ENCODE peak calls at places on chromosomes 2 and 18, in nine cellular contexts. O is A549; P is stimulated activated CD4-positive, alpha-beta T cell treated with anti-CD3 and anti-CD28 coated beads, TNF-alpha, amount 100 ng/mL, for 4 hours; U is endothelial cell of umbilical vein; F is lower leg skin; C is uterus; I is NCI-H1105; J is astrocyte of the cerebellum; R is HT-29. M is an unnamed sample.
A peak's percentile ranks its signal among the peaks of the same experiment; 100 is the strongest.

GRCh38 chr2:202429164-202429980 is 53.2 kb downstream of the BMPR2 start:
- DNase-seq in U (peak; percentile 90), P (no peak), F (no peak), C (no peak), J (no peak), O (no peak), R (no peak), I (no peak), M (no peak)

GRCh38 chr2:32678825-32679224 is 51.0 kb downstream of the TTC27 start:
- DNase-seq in R (no peak), O (no peak), C (no peak), J (peak; percentile 57), P (no peak), F (no peak), I (no peak), U (peak; percentile 84), M (no peak)

GRCh38 chr2:175400975-175401374 is 219.5 kb upstream of the ATP5MC3 start:
- DNase-seq in F (no peak), C (no peak), I (no peak), O (no peak), R (no peak), P (no peak), J (no peak), U (no peak), M (no peak)

GRCh38 chr18:63578357-63578958 is 8.7 kb upstream of the SERPINB13 start:
- DNase-seq in J (peak; percentile 29), I (peak; percentile 11), P (no peak), U (peak; percentile 53), C (peak; percentile 28), F (no peak), R (peak; percentile 62), O (no peak), M (peak; percentile 8)

GRCh38 chr2:134482766-134483340 is 229.0 kb downstream of the MGAT5 start:
- DNase-seq in I (no peak), O (no peak), P (no peak), J (no peak), C (no peak), R (no peak), U (no peak), F (peak; percentile 57), M (no peak)

GRCh38 chr2:241931976-241932894 is 62.7 kb downstream of the RTP5 start:
- DNase-seq in R (no peak), C (peak; percentile 16), P (no peak), O (no peak), U (no peak), F (peak; percentile 68), I (no peak), J (no peak), M (no peak)

GRCh38 chr2:13821255-13821880 is 811.1 kb upstream of the LRATD1 start:
- DNase-seq in U (no peak), J (peak; percentile 53), O (no peak), F (no peak), R (no peak), I (no peak), P (no peak), C (no peak), M (no peak)

GRCh38 chr2:181190711-181191110 is 210.3 kb downstream of the UBE2E3 start:
- DNase-seq in F (no peak), I (no peak), C (no peak), R (no peak), U (no peak), P (no peak), O (no peak), J (no peak), M (no peak)

GRCh38 chr2:85264471-85264870 is 63.3 kb downstream of the TGOLN2 start:
- DNase-seq in C (no peak), U (peak; percentile 54), O (no peak), P (no peak), I (no peak), J (no peak), F (no peak), R (no peak), M (no peak)

GRCh38 chr2:90645-91312 is 44.5 kb upstream of the FAM110C start:
- DNase-seq in R (no peak), U (no peak), P (no peak), I (no peak), J (no peak), O (no peak), F (no peak), C (no peak), M (peak; percentile 43)

GRCh38 chr2:127081826-127082633 is 24.9 kb downstream of the BIN1 start:
- DNase-seq in C (peak; percentile 73), R (no peak), U (no peak), O (no peak), F (no peak), P (peak; percentile 45), I (no peak), J (no peak), M (no peak)

GRCh38 chr2:96815326-96816126 is 542 bp upstream of the CNNM3 start:
- DNase-seq in O (peak; percentile 62), P (no peak), I (no peak), U (no peak), R (peak; percentile 61), F (no peak), J (no peak), C (no peak), M (no peak)

GRCh38 chr2:2653221-2653620 is 322.1 kb upstream of the MYT1L start:
- DNase-seq in I (no peak), J (no peak), F (no peak), C (no peak), U (no peak), R (no peak), O (no peak), P (no peak), M (peak; percentile 52)

GRCh38 chr18:10571537-10571936 is 45.7 kb downstream of the NAPG start:
- DNase-seq in F (no peak), O (no peak), U (no peak), R (no peak), J (no peak), P (no peak), C (no peak), I (no peak), M (no peak)

GRCh38 chr2:191043438-191043837 is 29.5 kb upstream of the STAT1 start:
- DNase-seq in O (no peak), F (no peak), U (no peak), J (no peak), R (no peak), C (no peak), P (no peak), I (no peak), M (no peak)

GRCh38 chr2:31230751-31231150 is 3.2 kb upstream of the EHD3 start:
- DNase-seq in C (no peak), O (no peak), J (no peak), R (no peak), F (no peak), I (no peak), U (no peak), P (no peak), M (no peak)

GRCh38 chr18:70046796-70047195 is 99.1 kb upstream of the CD226 start:
- DNase-seq in I (no peak), C (no peak), J (no peak), F (no peak), P (no peak), R (no peak), U (no peak), O (no peak), M (no peak)

GRCh38 chr2:219369447-219369861 is 18.3 kb downstream of the DNPEP start:
- DNase-seq in P (no peak), R (peak; percentile 16), J (peak; percentile 13), U (peak; percentile 31), O (no peak), F (no peak), I (peak; percentile 5), C (peak; percentile 64), M (peak; percentile 79)

GRCh38 chr2:136005462-136006205 is 20.2 kb upstream of the DARS1 start:
- DNase-seq in C (no peak), J (no peak), R (no peak), U (no peak), I (no peak), F (no peak), O (no peak), P (no peak), M (no peak)

GRCh38 chr2:88265352-88265960 is 95.3 kb downstream of the THNSL2 start:
- DNase-seq in F (no peak), O (peak; percentile 30), R (peak; percentile 18), P (no peak), C (no peak), I (no peak), J (peak; percentile 4), U (no peak), M (no peak)

GRCh38 chr18:57998461-57998860 is 45.6 kb upstream of the NEDD4L start:
- DNase-seq in P (no peak), U (no peak), J (no peak), F (no peak), I (no peak), R (no peak), C (no peak), O (no peak), M (no peak)

GRCh38 chr2:68918497-68918896 is 34.2 kb downstream of the GKN2 start:
- DNase-seq in U (no peak), I (no peak), O (no peak), C (no peak), P (no peak), J (no peak), F (no peak), R (no peak), M (no peak)

GRCh38 chr2:58650781-58651180 is 409.7 kb upstream of the FANCL start:
- DNase-seq in R (no peak), U (no peak), O (no peak), F (no peak), I (no peak), C (no peak), P (no peak), J (no peak), M (no peak)

GRCh38 chr2:164877169-164877568 is 35.5 kb upstream of the COBLL1 start:
- DNase-seq in C (no peak), R (no peak), P (no peak), O (no peak), I (no peak), U (no peak), J (no peak), F (no peak), M (no peak)

GRCh38 chr2:179059026-179059680 is 9.2 kb upstream of the CCDC141 start:
- DNase-seq in R (no peak), U (no peak), J (no peak), F (no peak), P (no peak), I (no peak), C (no peak), O (no peak), M (no peak)

GRCh38 chr18:10840768-10841167 is 308.6 kb downstream of the PIEZO2 start:
- DNase-seq in C (no peak), P (no peak), F (no peak), O (no peak), R (no peak), J (no peak), I (no peak), U (no peak), M (no peak)

GRCh38 chr18:49766646-49767045 is 46.7 kb downstream of the ACAA2 start:
- DNase-seq in R (no peak), J (no peak), U (no peak), C (no peak), F (peak; percentile 58), O (no peak), P (no peak), I (no peak), M (no peak)

M was measured in thyroid gland.